ENCODE peak calls at places on chromosomes 5 and 9, in five cellular contexts. J, M, F, W and K are unnamed samples.

GRCh38 chr5:125603321-125603720 is 819.9 kb upstream of the GRAMD2B start:
- DNase-seq in J (no peak), M (no peak), F (no peak), W (no peak), K (no peak)

GRCh38 chr9:92726971-92727715 is 37.5 kb downstream of the BICD2 start:
- DNase-seq in J (no peak), M (no peak), F (peak; percentile 57), W (no peak), K (peak; percentile 94)

GRCh38 chr9:123044556-123044955 is 11.1 kb downstream of the GPR21 start:
- DNase-seq in J (no peak), M (no peak), F (peak; percentile 46), W (no peak), K (no peak)

GRCh38 chr9:23380821-23381220 is 445.2 kb downstream of the ELAVL2 start:
- DNase-seq in J (no peak), M (no peak), F (no peak), W (no peak), K (no peak)

GRCh38 chr9:106733828-106734227 is 129.1 kb upstream of the ZNF462 start:
- DNase-seq in J (no peak), M (no peak), F (no peak), W (no peak), K (no peak)

GRCh38 chr9:127945338-127945737 is 7.7 kb upstream of the DPM2 start:
- DNase-seq in J (no peak), M (no peak), F (no peak), W (no peak), K (no peak)

GRCh38 chr9:100324594-100325200 is 28.0 kb downstream of the TEX10 start:
- DNase-seq in J (peak; percentile 48), M (no peak), F (peak; percentile 28), W (no peak), K (peak; percentile 49)

GRCh38 chr5:84603557-84604185 is 219.0 kb upstream of the EDIL3 start:
- DNase-seq in J (no peak), M (no peak), F (peak; percentile 11), W (no peak), K (no peak)

GRCh38 chr9:134230092-134230941 is 66.0 kb upstream of the RNU6ATAC start:
- DNase-seq in J (no peak), M (no peak), F (no peak), W (no peak), K (no peak)

GRCh38 chr5:90305022-90305720 is 104.4 kb downstream of the CETN3 start:
- DNase-seq in J (no peak), M (no peak), F (no peak), W (no peak), K (no peak)

GRCh38 chr5:16507716-16508115 is 42.1 kb upstream of the ZNF622 start:
- DNase-seq in J (no peak), M (no peak), F (peak; percentile 36), W (no peak), K (no peak)

GRCh38 chr5:10994088-10994986 is 233.3 kb upstream of the DAP start:
- DNase-seq in J (no peak), M (no peak), F (no peak), W (no peak), K (no peak)

GRCh38 chr5:179166886-179167841 is 107.0 kb downstream of the ZNF354C start:
- DNase-seq in J (no peak), M (peak; percentile 16), F (peak; percentile 53), W (no peak), K (peak; percentile 13)

GRCh38 chr5:142246263-142246662 is 78.6 kb downstream of the SPRY4 start:
- DNase-seq in J (peak; percentile 19), M (no peak), F (peak; percentile 76), W (no peak), K (no peak)

GRCh38 chr9:134991808-134992754 is 74.4 kb upstream of the FCN1 start:
- DNase-seq in J (no peak), M (no peak), F (no peak), W (no peak), K (no peak)

GRCh38 chr5:81245871-81246235 is 12.7 kb downstream of the CKMT2 start:
- DNase-seq in J (no peak), M (no peak), F (no peak), W (no peak), K (no peak)

GRCh38 chr9:122949696-122950095 is 8.9 kb downstream of the RABGAP1 start:
- DNase-seq in J (no peak), M (no peak), F (no peak), W (no peak), K (no peak)

GRCh38 chr9:136592666-136593065 is 46.8 kb upstream of the NOTCH1 start:
- DNase-seq in J (no peak), M (no peak), F (no peak), W (no peak), K (no peak)

GRCh38 chr5:162068412-162068811 is 839 bp downstream of the GABRG2 start:
- DNase-seq in J (peak; percentile 67), M (no peak), F (no peak), W (no peak), K (peak; percentile 62)

GRCh38 chr5:80141147-80141671 is 106.1 kb downstream of the THBS4 start:
- DNase-seq in J (no peak), M (no peak), F (no peak), W (no peak), K (peak; percentile 76)